ENCODE peak calls at places on chromosomes 6 and 20, in ten cellular contexts. T is stimulated activated CD8-positive, alpha-beta memory T cell treated with anti-CD3 and anti-CD28 coated beads, Interleukin-4, amount 100 ng/mL, for 24 hours; Z is GM04504; B is stimulated activated CD4-positive, alpha-beta T cell treated with anti-CD3 and anti-CD28 coated beads, Interleukin-2, amount 100 ng/mL, for 48 hours; A is upper lobe of right lung; I is NCI-H510A; D is A172; E is AG10803; G is Calu3; V is nephron progenitor cell. O is an unnamed sample.

GRCh38 chr6:165805604-165806003 is 142.6 kb upstream of the PDE10A start:
- DNase-seq in V (no peak), I (no peak), G (no peak), A (no peak), D (no peak), T (no peak), B (no peak), E (no peak), Z (no peak), O (no peak)

GRCh38 chr20:59813126-59813947 is 120.1 kb downstream of the SYCP2 start:
- DNase-seq in V (no peak), D (no peak), B (no peak), E (no peak), A (no peak), T (no peak), I (no peak), Z (no peak), G (no peak), O (no peak)

GRCh38 chr20:2348336-2348735 is 32.4 kb upstream of the TGM6 start:
- DNase-seq in V (no peak), Z (no peak), G (no peak), T (no peak), B (no peak), A (no peak), D (no peak), I (no peak), E (no peak), O (no peak)

GRCh38 chr20:57844626-57845596 is 135.1 kb upstream of the PMEPA1 start:
- DNase-seq in V (no peak), Z (no peak), A (no peak), D (peak), T (no peak), B (no peak), G (no peak), I (no peak), E (no peak), O (no peak)

GRCh38 chr6:118914598-118914997 is 20.4 kb downstream of the MCM9 start:
- DNase-seq in A (no peak), D (no peak), T (no peak), B (no peak), I (no peak), Z (no peak), V (no peak), E (no peak), G (no peak), O (no peak)

GRCh38 chr20:49889943-49890650 is 25.2 kb downstream of the SPATA2 start:
- DNase-seq in G (no peak), A (no peak), Z (no peak), B (no peak), D (no peak), E (no peak), V (no peak), I (no peak), T (no peak), O (no peak)

GRCh38 chr6:41531591-41532582 is 14.3 kb upstream of the FOXP4 start:
- DNase-seq in A (no peak), Z (peak), G (no peak), I (no peak), E (peak), T (peak), B (peak), D (peak), V (peak), O (peak)

GRCh38 chr20:47304287-47304686 is 52.2 kb downstream of the ZMYND8 start:
- DNase-seq in I (no peak), V (no peak), D (no peak), T (no peak), E (peak), A (peak), Z (no peak), B (no peak), G (no peak), O (no peak)

GRCh38 chr6:108961985-108962384 is 113.8 kb downstream of the ARMC2 start:
- DNase-seq in E (peak), I (no peak), B (no peak), V (no peak), D (no peak), A (no peak), G (no peak), Z (peak), T (no peak), O (peak)

GRCh38 chr6:163416640-163417253 is 2.2 kb downstream of the QKI start:
- DNase-seq in G (peak), A (no peak), I (no peak), V (peak), D (peak), E (peak), B (peak), T (no peak), Z (peak), O (peak)

GRCh38 chr20:400451-401275 is 7.4 kb upstream of the RBCK1 start:
- DNase-seq in G (no peak), Z (no peak), A (no peak), I (no peak), E (no peak), T (no peak), V (no peak), D (peak), B (no peak), O (no peak)

GRCh38 chr20:54340667-54341081 is 132.8 kb downstream of the PFDN4 start:
- DNase-seq in D (peak), Z (no peak), G (no peak), E (peak), T (no peak), V (no peak), A (no peak), I (no peak), B (no peak), O (peak)

GRCh38 chr6:90197854-90198496 is 98.7 kb downstream of the BACH2 start:
- DNase-seq in Z (peak), T (no peak), E (peak), V (no peak), A (no peak), D (no peak), I (peak), B (no peak), G (no peak), O (peak)

GRCh38 chr6:48505621-48506020 is 394.6 kb upstream of the PTCHD4 start:
- DNase-seq in G (no peak), D (no peak), T (no peak), I (no peak), A (no peak), V (no peak), B (no peak), E (no peak), Z (no peak), O (no peak)

GRCh38 chr6:100633096-100633766 is 168.5 kb upstream of the SIM1 start:
- DNase-seq in Z (peak), V (no peak), T (no peak), G (peak), D (peak), I (no peak), A (no peak), B (no peak), E (peak), O (peak)

GRCh38 chr6:44051516-44051915 is 75.7 kb downstream of the MRPL14 start:
- DNase-seq in Z (no peak), B (no peak), E (peak), V (no peak), A (no peak), G (peak), I (no peak), D (peak), T (no peak), O (peak)

GRCh38 chr6:137415127-137415833 is 78.9 kb downstream of the OLIG3 start:
- DNase-seq in V (peak), E (peak), B (peak), G (peak), T (peak), Z (peak), I (peak), A (peak), D (peak), O (peak)

GRCh38 chr6:33731751-33732282 is 14.9 kb downstream of the IP6K3 start:
- DNase-seq in G (peak), D (no peak), B (no peak), T (no peak), Z (no peak), A (no peak), V (no peak), E (no peak), I (no peak), O (no peak)

GRCh38 chr20:20214757-20215275 is 153.1 kb upstream of the INSM1 start:
- DNase-seq in I (peak), E (no peak), A (no peak), T (no peak), D (no peak), B (no peak), V (no peak), G (no peak), Z (no peak), O (no peak)

GRCh38 chr6:34564181-34564580 is 8.1 kb upstream of the SPDEF start:
- DNase-seq in B (no peak), V (no peak), Z (no peak), E (no peak), T (no peak), G (no peak), A (no peak), D (no peak), I (no peak), O (no peak)

GRCh38 chr6:6893701-6894100 is 214.1 kb upstream of the RREB1 start:
- DNase-seq in B (no peak), V (no peak), G (no peak), Z (no peak), I (no peak), A (no peak), D (peak), T (no peak), E (no peak), O (no peak)

GRCh38 chr20:3749689-3750639 is 17.5 kb downstream of the HSPA12B start:
- DNase-seq in Z (no peak), A (no peak), E (no peak), I (no peak), V (peak), D (no peak), B (peak), T (no peak), G (peak), O (no peak)

GRCh38 chr6:82057846-82058554 is 189.5 kb downstream of the IBTK start:
- DNase-seq in D (no peak), I (no peak), G (no peak), E (peak), Z (peak), V (no peak), B (no peak), A (no peak), T (no peak), O (peak)

GRCh38 chr6:23228439-23229024 is 659.2 kb downstream of the HDGFL1 start:
- DNase-seq in B (no peak), A (peak), E (no peak), G (no peak), Z (no peak), V (no peak), I (no peak), D (peak), T (no peak), O (no peak)

GRCh38 chr6:117451607-117452164 is 25.9 kb upstream of the ROS1 start:
- DNase-seq in I (no peak), Z (no peak), V (no peak), T (no peak), E (peak), A (no peak), G (no peak), B (no peak), D (no peak), O (no peak)

GRCh38 chr20:23637282-23638221 is at the start of gene CST3:
- DNase-seq in D (peak), B (no peak), Z (peak), V (peak), G (peak), E (peak), A (peak), T (no peak), I (peak), O (peak)

GRCh38 chr20:58449703-58450138 is 60.7 kb downstream of the VAPB start:
- DNase-seq in T (no peak), I (no peak), E (no peak), V (no peak), D (no peak), B (no peak), G (no peak), A (no peak), Z (no peak), O (no peak)

GRCh38 chr20:62817975-62818591 is 1.2 kb downstream of the COL9A3 start:
- DNase-seq in A (no peak), B (no peak), E (no peak), G (no peak), I (no peak), V (no peak), Z (no peak), T (no peak), D (no peak), O (no peak)

GRCh38 chr6:6545616-6546317 is 42.8 kb upstream of the LY86 start:
- DNase-seq in I (no peak), T (no peak), D (no peak), G (no peak), E (no peak), B (no peak), V (no peak), Z (no peak), A (no peak), O (no peak)

O was measured in AG08395.